ENCODE peak calls at places on chromosomes 12 and 14, in ten cellular contexts. M, P, Q, J, F, T, A, R, X and H are unnamed samples.

GRCh38 chr14:102221026-102221425 is 81.3 kb downstream of the WDR20 start:
- DNase-seq in X (no peak), T (no peak), R (no peak), M (no peak), F (no peak), Q (no peak), J (no peak), A (no peak), P (no peak), H (no peak)

GRCh38 chr12:12717586-12718381 is 616 bp downstream of the CDKN1B start:
- DNase-seq in Q (peak), R (peak), T (no peak), M (no peak), J (no peak), X (peak), F (no peak), A (peak), P (no peak), H (no peak)

GRCh38 chr14:33081259-33081658 is 142.6 kb downstream of the NPAS3 start:
- DNase-seq in T (no peak), X (no peak), P (no peak), R (no peak), A (no peak), M (no peak), F (no peak), Q (peak), J (no peak), H (no peak)

GRCh38 chr12:14575585-14575984 is 7.9 kb upstream of the PLBD1 start:
- DNase-seq in R (no peak), M (no peak), A (no peak), F (no peak), Q (no peak), J (no peak), X (no peak), T (no peak), P (no peak), H (no peak)

GRCh38 chr14:64870160-64870559 is 9.5 kb downstream of the SPTB start:
- DNase-seq in A (no peak), F (no peak), J (no peak), M (no peak), P (no peak), T (no peak), R (no peak), X (no peak), Q (no peak), H (no peak)

GRCh38 chr14:75896341-75896740 is 85.5 kb downstream of the TGFB3 start:
- DNase-seq in J (no peak), R (no peak), Q (no peak), F (no peak), M (no peak), T (no peak), A (no peak), P (no peak), X (no peak), H (no peak)

GRCh38 chr12:65051196-65051595 is 69.9 kb downstream of the WIF1 start:
- DNase-seq in F (no peak), X (no peak), Q (no peak), A (no peak), R (no peak), J (no peak), M (no peak), T (no peak), P (no peak), H (no peak)

GRCh38 chr14:33026850-33027420 is 88.3 kb downstream of the NPAS3 start:
- DNase-seq in M (no peak), A (no peak), Q (no peak), T (no peak), F (peak), X (no peak), R (no peak), P (no peak), J (no peak), H (no peak)

GRCh38 chr12:124316257-124316656 is 21.4 kb downstream of the RFLNA start:
- DNase-seq in M (no peak), T (no peak), A (no peak), X (no peak), R (no peak), Q (no peak), P (no peak), F (no peak), J (no peak), H (no peak)

GRCh38 chr12:2138871-2139308 is 86.1 kb downstream of the CACNA1C start:
- DNase-seq in Q (no peak), M (no peak), F (no peak), P (no peak), J (no peak), A (no peak), R (no peak), X (no peak), T (no peak), H (no peak)

GRCh38 chr14:79342942-79343341 is 868.4 kb downstream of the DIO2 start:
- DNase-seq in P (no peak), F (no peak), R (no peak), X (no peak), T (no peak), J (no peak), M (no peak), A (no peak), Q (no peak), H (no peak)

GRCh38 chr14:92677087-92677668 is 71.2 kb downstream of the LGMN start:
- DNase-seq in Q (no peak), R (peak), X (no peak), T (no peak), P (no peak), A (no peak), F (no peak), M (no peak), J (no peak), H (no peak)